ENCODE peak calls at places on chromosomes 3 and 15, in four cellular contexts. R is stomach, Y is K562, Q is tibial nerve. D is an unnamed sample.

GRCh38 chr15:42171795-42172194 is 15.4 kb upstream of the PLA2G4F start:
- DNase-seq in R (no peak), Y (no peak), Q (no peak), D (no peak)

GRCh38 chr3:135460273-135460672 is 505.3 kb upstream of the PPP2R3A start:
- DNase-seq in Q (no peak), R (no peak), Y (no peak), D (no peak)

GRCh38 chr15:97124790-97125189 is 794.3 kb downstream of the NR2F2 start:
- DNase-seq in Q (no peak), Y (no peak), R (no peak), D (no peak)

GRCh38 chr3:8769088-8769822 is at the start of gene OXTR:
- DNase-seq in Y (peak; percentile 76), Q (peak; percentile 17), R (peak; percentile 54), D (peak; percentile 75)

GRCh38 chr3:87076951-87077350 is 86.0 kb upstream of the VGLL3 start:
- DNase-seq in Y (no peak), Q (no peak), R (no peak), D (no peak)

GRCh38 chr3:151580592-151580991 is 119.7 kb upstream of the IGSF10 start:
- DNase-seq in Y (no peak), R (no peak), Q (no peak), D (no peak)

GRCh38 chr15:69082041-69082502 is 67.6 kb downstream of the NOX5 start:
- DNase-seq in Q (no peak), Y (no peak), R (no peak), D (no peak)

GRCh38 chr3:13631256-13631655 is 82.3 kb downstream of the FBLN2 start:
- DNase-seq in R (no peak), Q (no peak), Y (no peak), D (no peak)

GRCh38 chr3:157913751-157914150 is 192.5 kb downstream of the SHOX2 start:
- DNase-seq in R (no peak), Y (no peak), Q (no peak), D (no peak)

GRCh38 chr3:111668912-111669488 is 73.9 kb upstream of the ZBED2 start:
- DNase-seq in Q (no peak), Y (peak; percentile 11), R (no peak), D (no peak)

GRCh38 chr15:92661961-92662360 is 6.4 kb upstream of the FAM174B start:
- DNase-seq in R (no peak), Y (no peak), Q (no peak), D (no peak)

GRCh38 chr15:24777307-24777706 is 101.7 kb downstream of the NPAP1 start:
- DNase-seq in Q (no peak), Y (no peak), R (no peak), D (no peak)
- TF ChIP-seq EP300 in Q (no peak), Y (no peak), R (no peak), D (no peak)

GRCh38 chr3:196076721-196077120 is 5.2 kb downstream of the TFRC start:
- DNase-seq in R (no peak), Q (no peak), Y (no peak), D (no peak)
- H3K4me1 ChIP-seq in R (peaks cover 34% of the 10 kb centered on the region), Q (no peaks in the 10 kb centered on the region), Y (peaks cover 14% of the 10 kb centered on the region), D (peaks cover 21% of the 10 kb centered on the region)

DNA sequence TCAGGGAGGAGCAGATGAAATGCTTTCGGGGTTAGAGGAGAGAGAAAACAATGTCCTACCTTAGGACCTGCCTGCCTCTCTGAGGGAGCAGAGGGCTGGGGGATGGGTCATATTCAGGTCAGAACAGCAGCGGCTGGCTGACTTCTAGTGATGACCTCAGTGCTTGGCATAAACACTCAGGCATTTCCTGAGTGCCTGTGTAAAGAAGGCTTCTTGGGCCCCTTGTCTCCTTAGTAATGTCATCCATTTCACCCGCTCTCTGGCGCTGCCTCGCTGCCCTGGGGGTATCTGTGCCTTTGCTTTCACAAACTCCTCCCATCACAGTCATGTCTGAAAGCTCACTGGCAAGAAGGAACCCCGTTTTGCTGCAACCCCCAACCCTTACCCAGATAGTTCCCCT is 82.9 kb upstream of the GSK3B start:
- DNase-seq in Y (no peak), Q (no peak), R (no peak), D (peak; percentile 91)
- TF ChIP-seq EP300 in Y (no peak), Q (no peak), R (no peak), D (no peak)

DNA sequence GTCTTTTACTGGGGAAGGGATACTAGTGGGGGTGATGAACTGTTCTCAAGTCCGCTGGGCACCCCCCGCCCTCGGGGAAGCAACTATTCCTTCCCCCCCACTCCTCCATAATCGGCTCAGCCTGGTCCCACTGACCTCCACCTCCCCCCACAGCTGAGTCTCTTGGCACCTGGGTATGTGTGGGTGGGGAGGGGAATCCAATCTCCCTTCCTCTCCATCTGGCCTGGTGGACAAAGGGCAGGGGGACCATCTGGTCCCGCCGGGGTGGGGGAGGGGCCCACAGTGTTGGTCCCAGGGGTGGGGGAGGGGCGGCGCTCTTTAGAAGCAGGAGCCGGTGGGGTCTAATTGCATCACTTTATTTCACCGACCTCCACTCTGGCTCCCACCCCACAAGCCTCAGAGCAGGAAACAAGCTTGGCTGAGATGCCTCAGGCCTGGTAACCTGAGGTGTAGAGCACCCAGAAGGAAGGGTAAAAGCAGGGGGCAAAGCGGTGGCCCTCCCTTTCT is 974 bp upstream of the PCBP4 start:
- DNase-seq in Q (no peak), R (no peak), Y (peak; percentile 33), D (no peak)
- H3K4me1 ChIP-seq in Q (no peaks in the 10 kb centered on the region), R (peaks cover 85% of the 10 kb centered on the region), Y (peaks cover 58% of the 10 kb centered on the region), D (peaks cover 64% of the 10 kb centered on the region)

D was measured in esophagus muscularis mucosa.